ENCODE peak calls at places on chromosome X, in seven cellular contexts. Z is Karpas-422; F is CD4-positive, alpha-beta T cell; L is GM23338; I is left colon; R is stimulated activated CD8-positive, alpha-beta memory T cell treated with anti-CD3 and anti-CD28 coated beads, Interleukin-15, amount 100 ng/mL, for 4 hours; M is D721Med. K is an unnamed sample.

GRCh38 chrX:21529771-21530170 is 128.4 kb downstream of the KLHL34 start:
- DNase-seq in Z (no peak), F (no peak), L (no peak), I (no peak), R (no peak), M (no peak), K (no peak)

GRCh38 chrX:48715876-48716502 is 19.5 kb downstream of the SUV39H1 start:
- DNase-seq in Z (no peak), F (no peak), L (no peak), I (no peak), R (no peak), M (no peak), K (no peak)

GRCh38 chrX:137034508-137034872 is 695 bp upstream of the GPR101 start:
- DNase-seq in Z (no peak), F (no peak), L (no peak), I (no peak), R (no peak), M (no peak), K (no peak)

GRCh38 chrX:64842492-64842891 is 133.8 kb downstream of the ZC4H2 start:
- DNase-seq in Z (no peak), F (no peak), L (no peak), I (no peak), R (no peak), M (no peak), K (no peak)

GRCh38 chrX:110125435-110125834 is 122.5 kb downstream of the TMEM164 start:
- DNase-seq in Z (peak), F (no peak), L (peak), I (no peak), R (no peak), M (no peak), K (no peak)

GRCh38 chrX:126552313-126553022 is at the start of gene DCAF12L1:
- DNase-seq in Z (no peak), F (no peak), L (peak), I (no peak), R (no peak), M (no peak), K (no peak)

GRCh38 chrX:63934791-63935190 is 149.8 kb upstream of the ARHGEF9 start:
- DNase-seq in Z (no peak), F (no peak), L (peak), I (no peak), R (no peak), M (no peak), K (no peak)

GRCh38 chrX:68083510-68083909 is 349.8 kb downstream of the OPHN1 start:
- DNase-seq in Z (no peak), F (no peak), L (no peak), I (no peak), R (no peak), M (no peak), K (no peak)